ENCODE peak calls at places on chromosomes 16 and 17, in eight cellular contexts. E, Z, W, N, L, G, X and A are unnamed samples.

GRCh38 chr16:17471745-17472075 is 950 bp upstream of the XYLT1 start:
- DNase-seq in E (no peak), Z (no peak), W (no peak), N (peak; percentile 82), L (no peak), G (no peak), X (peak; percentile 62), A (no peak)

GRCh38 chr17:43033947-43034622 is 9.1 kb downstream of the RND2 start:
- DNase-seq in E (no peak), Z (no peak), W (no peak), N (no peak), L (no peak), G (no peak), X (no peak), A (no peak)

GRCh38 chr17:43570518-43570928 is 24.4 kb upstream of the ETV4 start:
- DNase-seq in E (no peak), Z (no peak), W (no peak), N (peak; percentile 28), L (no peak), G (no peak), X (peak; percentile 87), A (no peak)

GRCh38 chr17:44389723-44390202 is 314 bp upstream of the ITGA2B start:
- DNase-seq in E (no peak), Z (no peak), W (no peak), N (no peak), L (no peak), G (no peak), X (no peak), A (no peak)

GRCh38 chr16:50202926-50203624 is 50.0 kb downstream of the TENT4B start:
- DNase-seq in E (no peak), Z (no peak), W (no peak), N (peak; percentile 93), L (no peak), G (no peak), X (peak; percentile 92), A (no peak)

GRCh38 chr17:69342896-69343644 is 16.1 kb upstream of the ABCA5 start:
- DNase-seq in E (peak; percentile 58), Z (no peak), W (no peak), N (no peak), L (no peak), G (no peak), X (no peak), A (no peak)

GRCh38 chr17:80883831-80884735 is 107.6 kb upstream of the CHMP6 start:
- DNase-seq in E (no peak), Z (no peak), W (no peak), N (no peak), L (no peak), G (no peak), X (no peak), A (no peak)

GRCh38 chr16:82793550-82794244 is 166.9 kb downstream of the CDH13 start:
- DNase-seq in E (no peak), Z (no peak), W (no peak), N (no peak), L (no peak), G (no peak), X (no peak), A (no peak)

GRCh38 chr17:61453563-61453962 is 1.3 kb downstream of the TBX4 start:
- DNase-seq in E (no peak), Z (no peak), W (no peak), N (no peak), L (no peak), G (no peak), X (no peak), A (no peak)

GRCh38 chr16:57660715-57661463 is 7.2 kb upstream of the ADGRG3 start:
- DNase-seq in E (no peak), Z (no peak), W (no peak), N (no peak), L (no peak), G (no peak), X (no peak), A (no peak)

GRCh38 chr16:88619859-88620655 is 18.3 kb upstream of the IL17C start:
- DNase-seq in E (no peak), Z (no peak), W (peak; percentile 68), N (no peak), L (no peak), G (no peak), X (no peak), A (no peak)

GRCh38 chr17:69579961-69580677 is 165.6 kb downstream of the MAP2K6 start:
- DNase-seq in E (no peak), Z (no peak), W (no peak), N (no peak), L (no peak), G (no peak), X (no peak), A (no peak)

GRCh38 chr17:73952136-73952497 is 251.4 kb upstream of the RPL38 start:
- DNase-seq in E (no peak), Z (no peak), W (no peak), N (no peak), L (no peak), G (peak; percentile 65), X (no peak), A (no peak)

GRCh38 chr17:47301161-47301560 is 22.6 kb upstream of the EFCAB13 start:
- DNase-seq in E (no peak), Z (no peak), W (no peak), N (no peak), L (no peak), G (no peak), X (no peak), A (peak; percentile 22)

GRCh38 chr17:41527076-41528023 is 758 bp downstream of the KRT19 start:
- DNase-seq in E (no peak), Z (no peak), W (no peak), N (peak; percentile 37), L (no peak), G (no peak), X (peak; percentile 33), A (no peak)

GRCh38 chr17:61253937-61254677 is 145.5 kb upstream of the TBX2 start:
- DNase-seq in E (no peak), Z (no peak), W (no peak), N (no peak), L (no peak), G (no peak), X (no peak), A (no peak)

GRCh38 chr17:77332034-77332971 is 191.5 kb downstream of the SEC14L1 start:
- DNase-seq in E (no peak), Z (no peak), W (peak; percentile 38), N (no peak), L (no peak), G (peak; percentile 17), X (no peak), A (peak; percentile 25)

GRCh38 chr16:81181013-81181720 is 57.3 kb upstream of the BCO1 start:
- DNase-seq in E (peak; percentile 87), Z (peak; percentile 17), W (no peak), N (peak; percentile 96), L (no peak), G (peak; percentile 81), X (peak; percentile 99), A (peak; percentile 75)

GRCh38 chr17:75753193-75753513 is 11.8 kb downstream of the GALK1 start:
- DNase-seq in E (no peak), Z (no peak), W (no peak), N (no peak), L (no peak), G (no peak), X (no peak), A (no peak)

GRCh38 chr17:65278050-65278819 is 141.1 kb downstream of the RGS9 start:
- DNase-seq in E (no peak), Z (no peak), W (no peak), N (peak; percentile 76), L (no peak), G (peak; percentile 80), X (peak; percentile 76), A (peak; percentile 74)

GRCh38 chr17:56601613-56602012 is 8.1 kb downstream of the NOG start:
- DNase-seq in E (no peak), Z (no peak), W (no peak), N (peak; percentile 7), L (no peak), G (no peak), X (no peak), A (no peak)

GRCh38 chr17:35141681-35142466 is at the start of gene NLE1:
- DNase-seq in E (peak; percentile 68), Z (peak; percentile 28), W (peak; percentile 86), N (peak; percentile 86), L (peak; percentile 94), G (peak; percentile 90), X (peak; percentile 73), A (peak; percentile 89)

GRCh38 chr17:19759934-19760530 is 11.9 kb upstream of the ALDH3A1 start:
- DNase-seq in E (no peak), Z (no peak), W (no peak), N (no peak), L (no peak), G (no peak), X (no peak), A (peak; percentile 58)

GRCh38 chr17:49717371-49717841 is 9.6 kb upstream of the SLC35B1 start:
- DNase-seq in E (no peak), Z (no peak), W (peak; percentile 9), N (no peak), L (no peak), G (no peak), X (peak; percentile 28), A (no peak)

GRCh38 chr17:70060415-70060814 is 14.6 kb upstream of the KCNJ16 start:
- DNase-seq in E (no peak), Z (peak; percentile 16), W (no peak), N (peak; percentile 47), L (no peak), G (no peak), X (no peak), A (no peak)

GRCh38 chr16:81905277-81905676 is 106.0 kb downstream of the SDR42E1 start:
- DNase-seq in E (no peak), Z (no peak), W (no peak), N (no peak), L (no peak), G (no peak), X (no peak), A (no peak)

GRCh38 chr16:31134625-31135534 is 647 bp downstream of the PRSS8 start:
- DNase-seq in E (no peak), Z (peak; percentile 78), W (no peak), N (no peak), L (no peak), G (peak; percentile 60), X (no peak), A (no peak)

GRCh38 chr17:73694491-73694890 is 50.2 kb upstream of the SDK2 start:
- DNase-seq in E (no peak), Z (no peak), W (no peak), N (no peak), L (no peak), G (no peak), X (no peak), A (peak; percentile 20)

GRCh38 chr17:7588553-7589203 is 1.2 kb downstream of the SOX15 start:
- DNase-seq in E (no peak), Z (peak; percentile 22), W (no peak), N (no peak), L (no peak), G (no peak), X (no peak), A (no peak)

GRCh38 chr16:11052080-11052808 is 107.9 kb downstream of the CLEC16A start:
- DNase-seq in E (no peak), Z (no peak), W (no peak), N (no peak), L (no peak), G (no peak), X (no peak), A (no peak)